ENCODE peak calls at places on chromosomes 11 and 22, in four cellular contexts. W is left ventricle myocardium inferior, E is GM12878, Z is AG10803. X is an unnamed sample.

GRCh38 chr22:44199866-44200265 is 19.1 kb downstream of the PARVG start:
- DNase-seq in Z (no peak), W (no peak), E (no peak), X (no peak)

GRCh38 chr11:15170170-15170569 is 55.4 kb downstream of the INSC start:
- DNase-seq in E (no peak), W (no peak), Z (no peak), X (no peak)

GRCh38 chr11:47917643-47918369 is 62.6 kb upstream of the PTPRJ start:
- DNase-seq in Z (peak; percentile 95), E (no peak), W (peak; percentile 78), X (peak; percentile 49)

GRCh38 chr11:44229003-44229570 is 80.9 kb downstream of the ALX4 start:
- DNase-seq in Z (peak; percentile 22), W (no peak), E (no peak), X (no peak)

GRCh38 chr11:78737891-78738290 is 163.2 kb upstream of the NARS2 start:
- DNase-seq in W (no peak), Z (peak; percentile 56), E (no peak), X (peak; percentile 36)

GRCh38 chr22:43014062-43014875 is 680 bp downstream of the PACSIN2 start:
- DNase-seq in W (peak; percentile 37), Z (no peak), E (no peak), X (no peak)

GRCh38 chr11:111665779-111666178 is 63.5 kb downstream of the SIK2 start:
- DNase-seq in E (no peak), Z (peak; percentile 37), W (no peak), X (peak; percentile 63)

GRCh38 chr11:27660171-27660570 is 40.1 kb downstream of the BDNF start:
- DNase-seq in E (no peak), W (no peak), Z (peak; percentile 60), X (no peak)

GRCh38 chr22:33274214-33274828 is 216.1 kb upstream of the SYN3 start:
- DNase-seq in Z (peak; percentile 3), E (no peak), W (no peak), X (no peak)

GRCh38 chr22:23613193-23613973 is 18.7 kb downstream of the DRICH1 start:
- DNase-seq in W (no peak), Z (no peak), E (no peak), X (no peak)

GRCh38 chr11:44066732-44067131 is 662 bp downstream of the ACCS start:
- DNase-seq in Z (peak; percentile 65), W (no peak), E (no peak), X (peak; percentile 71)

GRCh38 chr22:27022741-27023373 is 365.5 kb downstream of the MIAT start:
- DNase-seq in Z (no peak), W (no peak), E (no peak), X (no peak)

GRCh38 chr11:64284962-64285884 is at the start of gene GPR137:
- DNase-seq in E (no peak), Z (peak; percentile 58), W (peak; percentile 88), X (peak; percentile 65)

GRCh38 chr11:13862845-13863392 is 99.6 kb upstream of the SPON1 start:
- DNase-seq in Z (no peak), W (no peak), E (no peak), X (no peak)

GRCh38 chr22:32628626-32629587 is 154.3 kb downstream of the FBXO7 start:
- DNase-seq in Z (peak; percentile 88), E (no peak), W (no peak), X (no peak)

GRCh38 chr22:46378499-46379300 is 43.2 kb downstream of the TRMU start:
- DNase-seq in Z (no peak), W (no peak), E (no peak), X (no peak)

GRCh38 chr11:15654397-15654915 is 539.7 kb downstream of the INSC start:
- DNase-seq in W (no peak), Z (no peak), E (no peak), X (no peak)

GRCh38 chr11:122122179-122122578 is 6.2 kb upstream of the BLID start:
- DNase-seq in E (no peak), Z (no peak), W (no peak), X (no peak)

GRCh38 chr11:65390099-65390941 is 3.9 kb downstream of the FRMD8 start:
- DNase-seq in Z (peak; percentile 9), E (no peak), W (no peak), X (no peak)

GRCh38 chr22:39155421-39155820 is 2.9 kb upstream of the CBX7 start:
- DNase-seq in Z (no peak), E (no peak), W (no peak), X (no peak)

GRCh38 chr11:8767466-8768142 is 85.0 kb downstream of the RPL27A start:
- DNase-seq in W (no peak), Z (peak; percentile 87), E (no peak), X (peak; percentile 17)
- H3K4me3 ChIP-seq in W (no peak overlapping the region), Z (no peak overlapping the region), E (no peak overlapping the region), X (no peak overlapping the region)

GRCh38 chr22:50342651-50343540 is at the start of gene PPP6R2:
- DNase-seq in E (no peak), W (peak; percentile 85), Z (peak; percentile 58), X (peak; percentile 56)
- TF ChIP-seq CTCF in E (no peak), W (peak; percentile 1), Z (no peak), X (no peak)

DNA sequence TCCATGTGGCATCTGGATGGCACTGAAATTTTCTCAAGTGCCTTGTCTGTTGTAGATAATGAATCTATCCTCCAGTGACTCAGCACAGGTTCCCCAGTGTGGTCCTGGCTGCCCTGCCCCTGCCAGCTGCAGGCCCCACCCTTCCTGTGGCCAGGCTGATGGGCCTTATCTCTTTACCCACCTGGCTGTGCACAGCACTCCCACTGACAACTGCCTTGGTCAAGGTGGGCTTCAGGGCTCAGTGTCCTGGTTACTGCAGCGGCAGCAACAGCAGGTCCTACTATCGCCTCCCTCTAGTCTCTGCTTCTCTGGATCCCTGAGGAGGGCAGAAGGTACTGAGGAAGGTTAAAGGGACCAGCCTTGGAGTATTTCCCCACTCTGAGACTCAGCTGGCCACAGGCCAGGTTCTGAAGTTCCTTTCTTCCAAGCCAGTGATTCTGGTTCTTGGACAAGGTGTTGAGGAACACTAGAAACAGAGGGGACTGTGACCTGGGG is 3.1 kb downstream of the HMBS start:
- DNase-seq in W (no peak), Z (no peak), E (no peak), X (no peak)
- H3K4me3 ChIP-seq in W (no peak overlapping the region), Z (no peak overlapping the region), E (no peak overlapping the region), X (no peak overlapping the region)

GRCh38 chr11:114758627-114759026 is 80.3 kb downstream of the NXPE2 start:
- DNase-seq in Z (no peak), W (no peak), E (no peak), X (no peak)

GRCh38 chr11:114764563-114764962 is 86.2 kb downstream of the NXPE2 start:
- DNase-seq in W (no peak), E (no peak), Z (no peak), X (no peak)

GRCh38 chr11:114762437-114762836 is 84.1 kb downstream of the NXPE2 start:
- DNase-seq in W (peak; percentile 60), E (no peak), Z (peak; percentile 67), X (peak; percentile 62)
- TF ChIP-seq CTCF in W (peak; percentile 80), E (peak; percentile 36), Z (peak; percentile 85), X (peak; percentile 91)

X was measured in astrocyte of the spinal cord.